ENCODE peak calls at places on chromosome 1, in ten cellular contexts. S, Z, O, I, K, T, M, J, G and H are unnamed samples.

GRCh38 chr1:40305451-40305850 is 11.6 kb downstream of the COL9A2 start:
- DNase-seq in S (no peak), Z (no peak), O (no peak), I (no peak), K (peak; percentile 34), T (no peak), M (no peak), J (no peak), G (peak; percentile 42), H (no peak)

GRCh38 chr1:43530483-43531452 is at the start of gene PTPRF:
- DNase-seq in S (peak; percentile 13), Z (peak; percentile 51), O (no peak), I (no peak), K (peak; percentile 21), T (peak; percentile 9), M (no peak), J (peak; percentile 62), G (peak; percentile 64), H (peak; percentile 86)

GRCh38 chr1:108639899-108640560 is 20.9 kb downstream of the HENMT1 start:
- DNase-seq in S (no peak), Z (peak; percentile 42), O (no peak), I (no peak), K (no peak), T (no peak), M (no peak), J (no peak), G (peak; percentile 69), H (no peak)

GRCh38 chr1:209655412-209655811 is 3.2 kb upstream of the LAMB3 start:
- DNase-seq in S (no peak), Z (no peak), O (no peak), I (no peak), K (no peak), T (no peak), M (no peak), J (no peak), G (no peak), H (no peak)

GRCh38 chr1:179178965-179179364 is 50.5 kb downstream of the ABL2 start:
- DNase-seq in S (no peak), Z (no peak), O (no peak), I (no peak), K (no peak), T (peak; percentile 49), M (no peak), J (no peak), G (no peak), H (no peak)

GRCh38 chr1:204777591-204777990 is 92.1 kb upstream of the LRRN2 start:
- DNase-seq in S (no peak), Z (no peak), O (no peak), I (no peak), K (no peak), T (no peak), M (no peak), J (no peak), G (no peak), H (no peak)

GRCh38 chr1:199287632-199288031 is 648.8 kb downstream of the PTPRC start:
- DNase-seq in S (no peak), Z (no peak), O (no peak), I (no peak), K (peak; percentile 18), T (no peak), M (no peak), J (no peak), G (no peak), H (no peak)

GRCh38 chr1:12293416-12293815 is 63.6 kb downstream of the VPS13D start:
- DNase-seq in S (no peak), Z (no peak), O (no peak), I (no peak), K (no peak), T (no peak), M (no peak), J (no peak), G (no peak), H (no peak)

GRCh38 chr1:152179566-152179965 is 20.5 kb upstream of the RPTN start:
- DNase-seq in S (no peak), Z (no peak), O (no peak), I (no peak), K (no peak), T (peak; percentile 14), M (no peak), J (no peak), G (no peak), H (no peak)

GRCh38 chr1:3785458-3786157 is 10.7 kb downstream of the LRRC47 start:
- DNase-seq in S (no peak), Z (no peak), O (no peak), I (no peak), K (peak; percentile 37), T (no peak), M (no peak), J (peak; percentile 0), G (no peak), H (no peak)

GRCh38 chr1:3146458-3146857 is 77.5 kb downstream of the PRDM16 start:
- DNase-seq in S (no peak), Z (no peak), O (no peak), I (no peak), K (no peak), T (no peak), M (no peak), J (no peak), G (no peak), H (no peak)

GRCh38 chr1:53981220-53981619 is 35.1 kb downstream of the LRRC42 start:
- DNase-seq in S (no peak), Z (no peak), O (no peak), I (no peak), K (no peak), T (no peak), M (no peak), J (no peak), G (no peak), H (no peak)

GRCh38 chr1:145916745-145917144 is 1.8 kb downstream of the PEX11B start:
- DNase-seq in S (no peak), Z (no peak), O (no peak), I (no peak), K (no peak), T (no peak), M (no peak), J (no peak), G (no peak), H (no peak)

GRCh38 chr1:219806642-219807041 is 121.7 kb downstream of the SLC30A10 start:
- DNase-seq in S (no peak), Z (no peak), O (no peak), I (no peak), K (no peak), T (no peak), M (no peak), J (no peak), G (no peak), H (no peak)

GRCh38 chr1:197798492-197798891 is 23.2 kb upstream of the DENND1B start:
- DNase-seq in S (no peak), Z (no peak), O (no peak), I (no peak), K (no peak), T (no peak), M (no peak), J (no peak), G (no peak), H (no peak)

GRCh38 chr1:172040466-172040865 is 199.2 kb downstream of the DNM3 start:
- DNase-seq in S (no peak), Z (no peak), O (peak; percentile 63), I (no peak), K (no peak), T (peak; percentile 79), M (no peak), J (no peak), G (no peak), H (no peak)

GRCh38 chr1:22118291-22118992 is 24.5 kb downstream of the WNT4 start:
- DNase-seq in S (no peak), Z (no peak), O (no peak), I (no peak), K (no peak), T (no peak), M (no peak), J (no peak), G (no peak), H (no peak)

GRCh38 chr1:89615676-89616598 is 17.0 kb upstream of the LRRC8C start:
- DNase-seq in S (peak; percentile 21), Z (no peak), O (no peak), I (no peak), K (peak; percentile 52), T (no peak), M (no peak), J (no peak), G (no peak), H (no peak)

GRCh38 chr1:42730002-42730401 is 10.0 kb downstream of the CLDN19 start:
- DNase-seq in S (no peak), Z (no peak), O (no peak), I (no peak), K (no peak), T (no peak), M (no peak), J (no peak), G (peak; percentile 32), H (no peak)

GRCh38 chr1:54273837-54274192 is 73.8 kb downstream of the MRPL37 start:
- DNase-seq in S (no peak), Z (no peak), O (no peak), I (no peak), K (no peak), T (no peak), M (no peak), J (peak; percentile 43), G (no peak), H (no peak)